ENCODE peak calls at places on chromosomes 1 and 21, in five cellular contexts. W, R, Q, L and X are unnamed samples.
A peak's percentile ranks its signal among the peaks of the same experiment; 100 is the strongest.

GRCh38 chr1:204106825-204107224 is 33.9 kb downstream of the SOX13 start:
- DNase-seq in Q (no peak), W (no peak), R (no peak), L (no peak), X (no peak)

GRCh38 chr1:29465755-29466154 is 229.4 kb downstream of the PTPRU start:
- DNase-seq in Q (no peak), W (no peak), L (no peak), R (peak; percentile 49), X (no peak)

GRCh38 chr1:161484613-161485012 is 20.6 kb upstream of the FCGR2A start:
- DNase-seq in Q (no peak), W (no peak), L (no peak), R (peak; percentile 21), X (no peak)

GRCh38 chr1:185929759-185930158 is 195.6 kb downstream of the HMCN1 start:
- DNase-seq in L (no peak), R (no peak), W (no peak), Q (no peak), X (no peak)

GRCh38 chr1:211648336-211648735 is 27.1 kb downstream of the NEK2 start:
- DNase-seq in L (no peak), Q (peak; percentile 58), W (no peak), R (no peak), X (no peak)

GRCh38 chr1:210944255-210944654 is 189.7 kb downstream of the KCNH1 start:
- DNase-seq in Q (no peak), W (no peak), R (no peak), L (no peak), X (no peak)

GRCh38 chr1:114248162-114248561 is 94.5 kb upstream of the SYT6 start:
- DNase-seq in Q (no peak), W (no peak), R (no peak), L (no peak), X (no peak)

GRCh38 chr1:246794261-246795093 is 70.3 kb downstream of the SCCPDH start:
- DNase-seq in L (no peak), R (no peak), Q (no peak), W (no peak), X (no peak)

GRCh38 chr21:14010729-14011128 is 200.0 kb downstream of the LIPI start:
- DNase-seq in R (no peak), L (no peak), Q (no peak), W (no peak), X (peak; percentile 63)

GRCh38 chr1:47812848-47813508 is 184.2 kb downstream of the TRABD2B start:
- DNase-seq in Q (no peak), W (no peak), R (no peak), L (no peak), X (no peak)

GRCh38 chr21:43762303-43763128 is 13.6 kb downstream of the CSTB start:
- DNase-seq in Q (no peak), R (no peak), W (no peak), L (no peak), X (no peak)

GRCh38 chr1:204417231-204417997 is 5.8 kb upstream of the PPP1R15B start:
- DNase-seq in R (no peak), L (peak; percentile 74), W (no peak), Q (peak; percentile 69), X (no peak)

GRCh38 chr1:201593200-201593828 is 54.4 kb downstream of the NAV1 start:
- DNase-seq in W (no peak), R (no peak), Q (peak; percentile 44), L (peak; percentile 61), X (peak; percentile 59)

GRCh38 chr1:10507111-10507879 is 32.5 kb downstream of the PEX14 start:
- DNase-seq in L (peak; percentile 82), Q (peak; percentile 62), W (no peak), R (peak; percentile 86), X (peak; percentile 82)

GRCh38 chr1:247905899-247906503 is 10.6 kb downstream of the OR2W3 start:
- DNase-seq in L (no peak), Q (no peak), W (no peak), R (no peak), X (no peak)

GRCh38 chr1:236284291-236284711 is 2.5 kb upstream of the ERO1B start:
- DNase-seq in R (peak; percentile 5), Q (no peak), W (peak; percentile 92), L (no peak), X (no peak)

GRCh38 chr1:17674707-17675505 is 80.2 kb upstream of the ACTL8 start:
- DNase-seq in Q (no peak), L (no peak), W (no peak), R (no peak), X (no peak)

GRCh38 chr1:97562096-97562495 is 358.7 kb downstream of the DPYD start:
- DNase-seq in R (no peak), Q (no peak), W (no peak), L (no peak), X (no peak)

GRCh38 chr1:156623946-156624813 is 5.0 kb downstream of the HAPLN2 start:
- DNase-seq in L (no peak), R (peak; percentile 90), W (no peak), Q (peak; percentile 47), X (peak; percentile 81)

GRCh38 chr1:30805301-30806003 is 47.9 kb upstream of the LAPTM5 start:
- DNase-seq in R (no peak), Q (no peak), L (no peak), W (no peak), X (no peak)

GRCh38 chr1:79391896-79392295 is 385.4 kb upstream of the ADGRL4 start:
- DNase-seq in Q (no peak), W (no peak), L (no peak), R (no peak), X (no peak)

GRCh38 chr1:97378596-97378995 is 542.2 kb downstream of the DPYD start:
- DNase-seq in R (no peak), L (no peak), Q (no peak), W (no peak), X (no peak)

GRCh38 chr21:41971891-41972290 is 18.1 kb upstream of the C2CD2 start:
- DNase-seq in L (no peak), Q (no peak), R (no peak), W (no peak), X (no peak)

GRCh38 chr1:147079400-147080012 is 92.8 kb downstream of the PRKAB2 start:
- DNase-seq in R (peak; percentile 30), L (no peak), Q (no peak), W (no peak), X (no peak)

GRCh38 chr21:42378418-42378817 is 12.1 kb upstream of the TFF1 start:
- DNase-seq in L (no peak), W (no peak), Q (peak; percentile 1), R (no peak), X (peak; percentile 13)

GRCh38 chr1:179814513-179814838 is 63.1 kb downstream of the TOR1AIP2 start:
- DNase-seq in R (no peak), W (no peak), L (no peak), Q (no peak), X (peak; percentile 83)

GRCh38 chr1:36297062-36297461 is 9.1 kb upstream of the SH3D21 start:
- DNase-seq in Q (no peak), W (no peak), L (no peak), R (no peak), X (no peak)

GRCh38 chr1:104794035-104794434 is 1044.3 kb downstream of the AMY1C start:
- DNase-seq in W (no peak), Q (no peak), R (no peak), L (no peak), X (no peak)

GRCh38 chr21:43829161-43829560 is 35.9 kb upstream of the AGPAT3 start:
- DNase-seq in W (no peak), L (no peak), R (no peak), Q (no peak), X (peak; percentile 58)

GRCh38 chr1:202067188-202067977 is 55.3 kb upstream of the GPR37L1 start:
- DNase-seq in L (no peak), W (no peak), R (no peak), Q (no peak), X (no peak)

GRCh38 chr1:42983253-42983652 is 24.6 kb upstream of the SLC2A1 start:
- DNase-seq in R (no peak), Q (no peak), W (no peak), L (no peak), X (no peak)

GRCh38 chr1:51788938-51789337 is 89.6 kb downstream of the NRDC start:
- DNase-seq in Q (no peak), R (no peak), L (no peak), W (no peak), X (no peak)

GRCh38 chr1:51790385-51790784 is 88.1 kb downstream of the NRDC start:
- DNase-seq in Q (no peak), R (no peak), W (no peak), L (no peak), X (no peak)

GRCh38 chr1:51792864-51793263 is 85.7 kb downstream of the NRDC start:
- DNase-seq in R (no peak), Q (no peak), W (no peak), L (no peak), X (no peak)

GRCh38 chr1:51791888-51792287 is 86.6 kb downstream of the NRDC start:
- DNase-seq in R (no peak), L (no peak), Q (no peak), W (no peak), X (no peak)

GRCh38 chr1:51789342-51789741 is 89.2 kb downstream of the NRDC start:
- DNase-seq in Q (no peak), W (no peak), R (no peak), L (no peak), X (no peak)
- TF ChIP-seq POLR2AphosphoS5 in Q (no peak), W (no peak), R (no peak), L (no peak), X (no peak)

DNA sequence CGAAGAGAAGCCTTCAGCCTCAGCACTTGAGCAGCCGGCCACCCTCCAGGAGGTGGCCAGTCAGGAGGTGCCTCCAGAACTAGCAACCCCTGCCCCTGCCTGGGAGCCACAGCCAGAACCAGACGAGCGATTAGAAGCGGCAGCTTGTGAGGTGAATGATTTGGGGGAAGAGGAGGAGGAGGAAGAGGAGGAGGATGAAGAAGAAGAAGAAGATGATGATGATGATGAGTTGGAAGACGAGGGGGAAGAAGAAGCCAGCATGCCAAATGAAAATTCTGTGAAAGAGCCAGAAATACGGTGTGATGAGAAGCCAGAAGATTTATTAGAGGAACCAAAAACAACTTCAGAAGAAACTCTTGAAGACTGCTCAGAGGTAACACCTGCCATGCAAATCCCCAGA is 78.4 kb downstream of the PRDM2 start:
- DNase-seq in Q (no peak), W (no peak), R (no peak), L (no peak), X (no peak)
- TF ChIP-seq CTCF in Q (no peak), W (no peak), R (no peak), L (no peak), X (no peak)

GRCh38 chr21:45550552-45551210 is 8.4 kb upstream of the SLC19A1 start:
- DNase-seq in R (no peak), L (peak; percentile 69), Q (peak; percentile 54), W (peak; percentile 84), X (peak; percentile 89)
- H3K4me3 ChIP-seq in R (no peak overlapping the region), L (no peak overlapping the region), Q (no peak overlapping the region), W (peak overlapping the region; percentile 49), X (no peak overlapping the region)

GRCh38 chr21:37219766-37220432 is 47.2 kb downstream of the VPS26C start:
- DNase-seq in Q (no peak), R (no peak), W (no peak), L (no peak), X (no peak)

GRCh38 chr21:37220433-37220980 is 46.6 kb downstream of the VPS26C start:
- DNase-seq in R (peak; percentile 66), W (no peak), Q (peak; percentile 23), L (peak; percentile 32), X (no peak)

GRCh38 chr21:37224861-37225260 is 42.3 kb downstream of the VPS26C start:
- DNase-seq in Q (no peak), L (no peak), W (no peak), R (no peak), X (no peak)

GRCh38 chr21:37223804-37224345 is 43.3 kb downstream of the VPS26C start:
- DNase-seq in R (no peak), Q (no peak), L (no peak), W (no peak), X (no peak)

GRCh38 chr21:37220981-37221664 is 46.0 kb downstream of the VPS26C start:
- DNase-seq in R (peak; percentile 95), W (peak; percentile 86), Q (peak; percentile 95), L (peak; percentile 99), X (peak; percentile 99)
- TF ChIP-seq POLR2AphosphoS5 in R (peak; percentile 84), W (peak; percentile 74), Q (peak; percentile 76), L (peak; percentile 91), X (peak; percentile 96)